ENCODE peak calls at places on chromosomes 13 and 19, in four cellular contexts. I, B, W and M are unnamed samples.

GRCh38 chr19:50792852-50793250 is 2.6 kb downstream of the ACP4 start:
- DNase-seq in I (no peak), B (no peak), W (no peak), M (no peak)

GRCh38 chr13:68897331-68897730 is 1210.3 kb upstream of the ATXN8OS start:
- DNase-seq in I (no peak), B (no peak), W (no peak), M (no peak)

GRCh38 chr19:47719047-47719885 is 6.0 kb downstream of the EHD2 start:
- DNase-seq in I (peak; percentile 95), B (no peak), W (no peak), M (peak; percentile 98)

GRCh38 chr13:106610511-106610910 is 42.6 kb upstream of the ARGLU1 start:
- DNase-seq in I (no peak), B (no peak), W (no peak), M (no peak)

GRCh38 chr13:37481858-37482227 is 116.7 kb downstream of the POSTN start:
- DNase-seq in I (no peak), B (no peak), W (no peak), M (no peak)

GRCh38 chr13:77002590-77003190 is 10.8 kb downstream of the CLN5 start:
- DNase-seq in I (no peak), B (peak; percentile 40), W (peak; percentile 9), M (no peak)

GRCh38 chr19:55485439-55486011 is 537 bp downstream of the NAT14 start:
- DNase-seq in I (no peak), B (no peak), W (no peak), M (no peak)

GRCh38 chr19:11227201-11227886 is 12.1 kb upstream of the ANGPTL8 start:
- DNase-seq in I (no peak), B (peak; percentile 28), W (peak; percentile 92), M (no peak)

GRCh38 chr13:74115138-74115537 is 19.1 kb downstream of the KLF12 start:
- DNase-seq in I (no peak), B (no peak), W (no peak), M (no peak)

GRCh38 chr19:1357695-1358094 is 26.0 kb upstream of the NDUFS7 start:
- DNase-seq in I (no peak), B (peak; percentile 82), W (no peak), M (no peak)

GRCh38 chr19:9054768-9055167 is 32.1 kb upstream of the OR1M1 start:
- DNase-seq in I (no peak), B (peak; percentile 75), W (no peak), M (no peak)

GRCh38 chr19:8611391-8611883 is 922 bp upstream of the ADAMTS10 start:
- DNase-seq in I (no peak), B (no peak), W (no peak), M (peak; percentile 45)

GRCh38 chr19:1214862-1215731 is 9.5 kb downstream of the STK11 start:
- DNase-seq in I (no peak), B (no peak), W (no peak), M (peak; percentile 95)

GRCh38 chr19:44598880-44599279 is 14.5 kb upstream of the IGSF23 start:
- DNase-seq in I (no peak), B (no peak), W (peak; percentile 27), M (no peak)
- TF ChIP-seq CTCF in I (no peak), B (no peak), W (no peak), M (no peak)

DNA sequence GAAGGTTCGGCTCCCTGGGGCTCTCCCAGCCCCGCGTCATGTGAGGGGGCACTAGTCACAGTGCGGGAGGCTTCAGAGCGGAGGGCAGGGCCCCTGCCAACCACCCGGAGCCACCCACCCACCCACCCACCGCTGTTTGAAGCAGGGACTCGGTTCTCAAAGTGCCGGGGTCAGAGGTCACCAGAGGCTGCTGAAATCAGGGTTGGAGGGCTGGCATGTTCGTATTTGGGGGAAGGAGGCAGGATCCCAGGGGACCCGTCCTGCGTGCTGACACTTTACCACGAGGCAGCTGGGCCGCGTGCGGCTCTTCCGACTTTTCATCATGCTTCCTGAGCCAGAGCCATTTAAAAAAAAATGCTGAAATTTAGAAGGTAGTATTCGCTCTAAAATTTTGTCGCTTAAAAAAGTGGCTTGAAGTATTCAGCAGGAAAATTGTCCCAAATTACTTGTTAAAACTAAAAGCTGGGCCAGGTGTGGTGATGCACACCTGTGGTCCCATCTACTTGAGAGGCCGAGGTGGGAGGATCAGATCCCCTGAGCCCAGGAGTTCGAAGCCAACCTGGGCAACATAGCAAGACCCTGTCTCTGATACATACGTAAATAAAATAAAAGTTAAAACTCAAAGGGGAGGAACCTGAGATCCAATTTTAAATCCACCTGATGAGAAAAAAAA is 21.2 kb downstream of the ATP11A start:
- DNase-seq in I (no peak), B (no peak), W (no peak), M (peak; percentile 60)
- H3K4me3 ChIP-seq in I (peak overlapping the region; percentile 21), B (peak overlapping the region; percentile 28), W (peak overlapping the region; percentile 27), M (peak overlapping the region; percentile 15)

DNA sequence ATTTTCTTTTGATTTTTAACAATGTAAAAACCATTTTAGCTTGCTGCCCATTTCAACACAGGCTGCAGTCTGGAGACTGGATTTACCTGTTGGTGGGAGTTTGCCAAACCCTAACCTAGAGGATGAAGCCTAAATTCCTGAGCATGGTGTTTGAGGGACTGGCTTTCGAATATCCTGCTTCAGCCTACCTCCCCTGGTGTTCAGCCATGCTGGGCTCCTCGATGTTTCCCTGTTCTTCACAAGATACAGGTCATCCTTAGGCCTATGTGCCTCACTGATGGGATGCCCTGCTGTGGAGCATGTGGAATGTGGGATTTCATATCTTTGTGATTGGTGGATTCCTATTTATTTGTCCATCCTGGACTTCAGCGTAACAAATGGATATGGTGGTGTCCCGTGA is 20.4 kb upstream of the ERCC5 start:
- DNase-seq in I (no peak), B (no peak), W (no peak), M (no peak)
- H3K4me1 ChIP-seq in I (no peaks in the 10 kb centered on the region), B (no peaks in the 10 kb centered on the region), W (no peaks in the 10 kb centered on the region), M (no peaks in the 10 kb centered on the region)

DNA sequence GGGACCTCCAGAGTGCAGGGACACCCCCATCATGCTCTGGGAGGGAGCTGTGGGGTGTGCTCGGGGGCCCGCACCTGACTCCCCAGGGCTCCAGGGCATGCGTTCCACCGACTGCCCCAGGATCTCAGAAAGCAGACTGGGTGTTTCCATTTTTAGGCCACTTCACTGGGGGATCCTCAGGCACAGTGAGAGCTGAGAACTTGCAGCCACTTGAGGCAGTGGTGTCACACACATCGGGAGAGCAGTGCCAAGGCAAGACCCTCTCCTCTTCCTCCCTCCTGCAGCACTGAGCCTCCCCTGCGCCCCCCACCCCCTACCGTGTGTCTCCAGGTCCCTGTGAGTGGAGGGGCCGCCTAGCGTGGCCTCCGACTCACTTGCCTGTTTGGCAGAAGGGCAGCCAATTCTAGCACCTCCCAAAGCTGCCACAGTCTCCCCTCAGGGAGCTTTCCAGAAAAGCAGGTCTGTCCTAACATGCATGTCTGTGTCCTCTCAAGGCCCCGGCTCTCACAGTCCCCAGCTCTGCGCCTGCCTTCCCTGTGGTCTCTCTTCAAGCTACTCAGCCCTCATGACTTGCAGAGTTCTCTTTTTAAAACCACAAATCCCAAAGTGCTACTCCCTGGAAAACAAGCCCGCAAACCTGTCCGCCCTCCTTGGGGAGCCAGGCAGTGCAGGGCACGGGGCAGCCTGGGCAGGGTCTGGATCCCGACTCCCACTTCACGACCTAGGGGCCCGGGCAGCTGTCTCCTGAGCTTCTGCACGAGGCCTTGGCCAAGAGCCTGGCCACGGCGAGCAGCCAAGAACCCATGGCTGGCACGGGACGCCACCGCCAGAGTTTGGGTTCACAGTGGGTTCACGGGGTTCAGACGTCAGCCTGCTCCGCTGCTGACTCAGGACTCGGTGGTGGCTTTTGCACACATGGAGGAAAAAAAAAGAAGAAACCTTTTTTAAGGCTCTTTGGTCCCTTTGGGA is 94.1 kb downstream of the STK24 start:
- DNase-seq in I (no peak), B (peak; percentile 45), W (no peak), M (peak; percentile 95)
- TF ChIP-seq CTCF in I (no peak), B (peak; percentile 46), W (no peak), M (no peak)

GRCh38 chr19:35030257-35031071 is at the start of gene SCN1B:
- DNase-seq in I (no peak), B (peak; percentile 89), W (peak; percentile 87), M (peak; percentile 81)
- H3K4me3 ChIP-seq in I (peak within 1 kb of the TSS; percentile 70), B (peak within 1 kb of the TSS; percentile 82), W (peak within 1 kb of the TSS; percentile 54), M (peak within 1 kb of the TSS; percentile 58)

GRCh38 chr19:5205388-5205787 is 135.2 kb downstream of the PTPRS start:
- DNase-seq in I (no peak), B (no peak), W (no peak), M (no peak)

GRCh38 chr19:5207806-5208205 is 132.8 kb downstream of the PTPRS start:
- DNase-seq in I (no peak), B (no peak), W (no peak), M (no peak)

GRCh38 chr19:5205937-5206750 is 134.5 kb downstream of the PTPRS start:
- DNase-seq in I (no peak), B (no peak), W (no peak), M (no peak)

GRCh38 chr19:5204212-5204611 is 136.4 kb downstream of the PTPRS start:
- DNase-seq in I (no peak), B (no peak), W (no peak), M (no peak)

DNA sequence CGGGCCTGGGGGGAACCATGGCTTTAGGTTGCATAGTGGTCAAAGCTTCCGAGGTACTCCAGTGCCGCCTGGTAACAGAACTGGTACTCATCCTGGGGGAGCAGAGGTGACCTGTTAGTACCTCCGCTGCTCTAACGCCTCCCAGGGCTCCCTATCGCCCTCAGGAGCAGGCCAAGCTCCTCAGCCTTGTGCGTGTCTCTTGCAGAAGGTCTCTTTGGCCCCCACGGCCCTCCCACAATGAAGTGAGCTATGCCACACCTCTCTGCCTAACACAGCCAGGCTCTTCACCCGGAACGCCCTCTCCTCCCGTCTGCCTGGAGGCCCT is 133.9 kb downstream of the PTPRS start:
- DNase-seq in I (no peak), B (no peak), W (no peak), M (no peak)
- H3K4me1 ChIP-seq in I (no peaks in the 10 kb centered on the region), B (no peaks in the 10 kb centered on the region), W (no peaks in the 10 kb centered on the region), M (no peaks in the 10 kb centered on the region)

DNA sequence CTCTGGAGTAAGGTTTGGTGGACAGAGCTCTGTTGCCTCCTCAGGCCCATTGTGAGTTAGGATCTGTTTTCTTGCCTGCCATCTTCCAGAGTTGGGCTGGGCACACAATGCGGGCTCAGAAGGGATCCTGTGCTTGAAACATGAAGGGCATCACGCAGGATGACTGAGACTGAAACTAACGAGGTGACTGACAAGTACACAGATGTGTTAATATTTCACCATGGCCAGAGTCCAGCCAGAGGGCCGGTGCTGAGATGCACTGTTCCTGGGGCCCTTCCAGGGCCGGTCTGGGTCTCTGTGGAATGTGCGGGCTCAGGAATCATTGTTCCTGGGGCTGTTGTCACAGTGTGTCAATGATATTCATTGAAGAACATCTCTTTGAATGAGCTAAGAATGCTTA is 163.7 kb downstream of the URI1 start:
- DNase-seq in I (no peak), B (no peak), W (no peak), M (no peak)
- TF ChIP-seq CTCF in I (no peak), B (no peak), W (no peak), M (no peak)